ENCODE peak calls at places on chromosomes 3 and 15, in seven cellular contexts. S is stomach, Y is GM23338, A is upper lobe of left lung, E is vagina, J is sigmoid colon, R is transverse colon. D is an unnamed sample. For H3K36me3, the result is how much of the 10 kb centered on the place peaks cover.

GRCh38 chr3:94822298-94822697 is 759.4 kb downstream of the NSUN3 start:
- DNase-seq in S (no peak), Y (no peak), A (no peak), E (no peak), J (no peak), R (no peak), D (no peak)

GRCh38 chr3:70832811-70833509 is 520.5 kb upstream of the MDFIC2 start:
- DNase-seq in S (no peak), Y (no peak), A (no peak), E (no peak), J (no peak), R (no peak), D (no peak)

GRCh38 chr15:51982013-51982769 is 10.6 kb upstream of the LEO1 start:
- DNase-seq in S (no peak), Y (peak), A (no peak), E (no peak), J (no peak), R (no peak), D (peak)

GRCh38 chr3:108296239-108296638 is at the start of gene HHLA2:
- DNase-seq in S (no peak), Y (no peak), A (no peak), E (no peak), J (no peak), R (no peak), D (no peak)

GRCh38 chr3:131036200-131036816 is 9.6 kb downstream of the NEK11 start:
- DNase-seq in S (no peak), Y (no peak), A (no peak), E (no peak), J (no peak), R (no peak), D (no peak)

GRCh38 chr15:69824075-69824876 is 273.4 kb downstream of the TLE3 start:
- DNase-seq in S (no peak), Y (no peak), A (no peak), E (no peak), J (no peak), R (no peak), D (no peak)

GRCh38 chr15:69068157-69068556 is 53.7 kb downstream of the NOX5 start:
- DNase-seq in S (no peak), Y (no peak), A (no peak), E (no peak), J (peak), R (no peak), D (no peak)

GRCh38 chr15:58407786-58408185 is 24.0 kb upstream of the LIPC start:
- DNase-seq in S (no peak), Y (no peak), A (no peak), E (no peak), J (no peak), R (no peak), D (no peak)

GRCh38 chr3:115766587-115767492 is 143.5 kb downstream of the GAP43 start:
- DNase-seq in S (no peak), Y (no peak), A (no peak), E (no peak), J (no peak), R (no peak), D (no peak)

GRCh38 chr3:146709969-146710368 is 104.8 kb upstream of the PLSCR5 start:
- DNase-seq in S (no peak), Y (no peak), A (no peak), E (no peak), J (no peak), R (no peak), D (no peak)

GRCh38 chr3:46880884-46881818 is 3.6 kb downstream of the PTH1R start:
- DNase-seq in S (no peak), Y (peak), A (peak), E (no peak), J (no peak), R (no peak), D (no peak)

GRCh38 chr3:46884427-46884826 is 6.9 kb downstream of the PTH1R start:
- DNase-seq in S (no peak), Y (no peak), A (peak), E (no peak), J (no peak), R (no peak), D (no peak)

GRCh38 chr3:46883252-46884185 is 6.0 kb downstream of the PTH1R start:
- DNase-seq in S (no peak), Y (peak), A (peak), E (no peak), J (no peak), R (no peak), D (no peak)

GRCh38 chr3:46881819-46882376 is 4.4 kb downstream of the PTH1R start:
- DNase-seq in S (no peak), Y (peak), A (peak), E (no peak), J (peak), R (peak), D (no peak)

GRCh38 chr3:46882377-46883015 is 5.0 kb downstream of the PTH1R start:
- DNase-seq in S (no peak), Y (peak), A (peak), E (no peak), J (peak), R (no peak), D (no peak)
- H3K4me3 ChIP-seq in S (peak), Y (peak), A (peak), E (peak), J (peak), R (peak), D (peak)

DNA sequence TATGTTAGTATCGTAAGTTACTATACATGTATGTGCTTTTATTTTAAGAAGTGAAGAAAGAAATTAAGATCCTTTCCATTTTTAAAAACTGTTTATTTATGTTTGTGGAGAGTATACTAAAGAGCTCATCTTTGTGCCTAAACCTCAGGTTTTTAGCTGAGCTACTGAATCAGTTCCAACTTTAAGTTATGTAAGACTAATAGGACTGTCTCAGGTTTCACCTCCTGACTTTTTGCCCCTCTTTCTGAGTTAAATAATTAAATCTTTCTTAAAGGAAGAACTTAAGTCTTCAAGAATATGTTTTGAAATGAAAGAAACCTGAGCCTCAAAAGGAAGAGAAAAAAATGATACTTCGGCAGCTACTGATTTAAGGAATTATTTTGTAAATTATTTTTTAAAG is 2.6 kb downstream of the SLMAP start:
- DNase-seq in S (no peak), Y (no peak), A (no peak), E (no peak), J (no peak), R (no peak), D (no peak)
- H3K36me3 ChIP-seq in S (under half), Y (under half), A (under half), E (under half), J (under half), R (under half), D (under half)

GRCh38 chr3:133759740-133760069 is 13.5 kb downstream of the TF start:
- DNase-seq in S (no peak), Y (no peak), A (no peak), E (no peak), J (no peak), R (no peak), D (no peak)
- TF ChIP-seq POLR2AphosphoS5 in S (no peak), Y (no peak), A (no peak), E (no peak), J (no peak), R (no peak), D (no peak)

GRCh38 chr15:47718474-47719440 is 1.5 kb downstream of the SEMA6D start:
- DNase-seq in S (no peak), Y (peak), A (peak), E (no peak), J (no peak), R (peak), D (no peak)

GRCh38 chr15:47720555-47720954 is 3.2 kb downstream of the SEMA6D start:
- DNase-seq in S (no peak), Y (no peak), A (no peak), E (no peak), J (no peak), R (no peak), D (no peak)

GRCh38 chr15:47717036-47717611 is at the start of gene SEMA6D:
- DNase-seq in S (peak), Y (peak), A (peak), E (no peak), J (peak), R (peak), D (no peak)

GRCh38 chr15:47715856-47716445 is 1.4 kb upstream of the SEMA6D start:
- DNase-seq in S (no peak), Y (no peak), A (no peak), E (no peak), J (no peak), R (no peak), D (no peak)

GRCh38 chr15:47719730-47720129 is 2.4 kb downstream of the SEMA6D start:
- DNase-seq in S (no peak), Y (no peak), A (no peak), E (no peak), J (no peak), R (no peak), D (no peak)
- H3K4me3 ChIP-seq in S (peak), Y (peak), A (no peak), E (peak), J (peak), R (peak), D (no peak)

GRCh38 chr3:196472286-196472685 is 31.3 kb downstream of the RNF168 start:
- DNase-seq in S (no peak), Y (no peak), A (no peak), E (no peak), J (no peak), R (no peak), D (no peak)
- H3K36me3 ChIP-seq in S (half or more), Y (under half), A (half or more), E (under half), J (under half), R (under half), D (under half)

D was measured in Panc1.